ENCODE peak calls at places on chromosomes 4 and X, in seven cellular contexts. A, H, I, X, N, Z and E are unnamed samples. For H3K4me1, the result is how much of the 10 kb centered on the place peaks cover.

GRCh38 chr4:186942745-186943606 is 219.3 kb upstream of the FAT1 start:
- DNase-seq in H (no peak), A (no peak), Z (no peak), I (no peak), N (no peak), X (no peak), E (no peak)

GRCh38 chr4:32142075-32142474 is 1421.9 kb downstream of the PCDH7 start:
- DNase-seq in A (no peak), Z (no peak), I (no peak), H (no peak), N (no peak), X (no peak), E (no peak)

GRCh38 chr4:18314731-18315130 is 293.2 kb upstream of the LCORL start:
- DNase-seq in A (no peak), N (no peak), I (no peak), Z (no peak), H (no peak), X (no peak), E (no peak)

GRCh38 chrX:153643431-153644351 is 3.3 kb upstream of the DUSP9 start:
- DNase-seq in A (no peak), N (no peak), X (no peak), I (no peak), H (no peak), Z (peak), E (no peak)

GRCh38 chr4:96753216-96753615 is 913.3 kb downstream of the PDHA2 start:
- DNase-seq in I (no peak), N (no peak), A (no peak), X (no peak), Z (no peak), H (no peak), E (no peak)

GRCh38 chrX:40646489-40647306 is 663 bp downstream of the CXorf38 start:
- DNase-seq in N (no peak), H (no peak), X (peak), A (peak), Z (peak), I (no peak), E (peak)

GRCh38 chrX:14032383-14032782 is 2.7 kb upstream of the GEMIN8 start:
- DNase-seq in Z (peak), H (no peak), A (peak), I (no peak), X (no peak), N (peak), E (peak)

GRCh38 chrX:133258481-133258880 is 40.3 kb upstream of the TFDP3 start:
- DNase-seq in A (no peak), I (no peak), Z (no peak), X (no peak), H (no peak), N (no peak), E (no peak)

GRCh38 chrX:130172127-130172834 is 519 bp downstream of the RAB33A start:
- DNase-seq in Z (no peak), A (no peak), X (no peak), H (no peak), N (no peak), I (no peak), E (no peak)

GRCh38 chr4:172095161-172095560 is 282.0 kb downstream of the GALNTL6 start:
- DNase-seq in H (no peak), Z (no peak), N (no peak), X (no peak), A (no peak), I (no peak), E (no peak)

GRCh38 chrX:131262738-131263679 is 26.1 kb downstream of the IGSF1 start:
- DNase-seq in X (no peak), A (no peak), I (no peak), H (peak), N (no peak), Z (peak), E (no peak)

DNA sequence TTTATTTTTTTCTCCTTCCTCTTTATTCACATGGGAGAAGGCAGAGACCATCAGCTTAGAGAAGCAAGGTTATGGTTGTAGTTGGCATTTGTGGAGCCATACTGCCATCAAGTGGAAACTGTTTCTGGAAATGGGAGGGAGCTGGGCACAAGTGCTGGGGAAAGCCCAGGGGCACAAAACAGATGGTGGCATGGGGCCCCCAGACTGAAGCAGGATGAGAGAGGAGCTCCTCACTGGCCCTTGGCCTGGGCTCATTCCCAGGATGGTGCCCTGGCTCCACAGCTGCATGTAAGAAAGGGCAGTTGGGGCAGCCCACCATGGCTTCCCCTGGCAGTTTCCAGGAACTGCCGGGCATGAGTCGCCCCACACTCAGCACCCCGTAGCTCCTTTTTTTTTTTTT is 59.2 kb downstream of the NBDY start:
- DNase-seq in H (no peak), Z (no peak), X (no peak), A (no peak), I (no peak), N (no peak), E (no peak)
- TF ChIP-seq CTCF in H (no peak), Z (no peak), X (no peak), A (no peak), I (no peak), N (no peak), E (no peak)

DNA sequence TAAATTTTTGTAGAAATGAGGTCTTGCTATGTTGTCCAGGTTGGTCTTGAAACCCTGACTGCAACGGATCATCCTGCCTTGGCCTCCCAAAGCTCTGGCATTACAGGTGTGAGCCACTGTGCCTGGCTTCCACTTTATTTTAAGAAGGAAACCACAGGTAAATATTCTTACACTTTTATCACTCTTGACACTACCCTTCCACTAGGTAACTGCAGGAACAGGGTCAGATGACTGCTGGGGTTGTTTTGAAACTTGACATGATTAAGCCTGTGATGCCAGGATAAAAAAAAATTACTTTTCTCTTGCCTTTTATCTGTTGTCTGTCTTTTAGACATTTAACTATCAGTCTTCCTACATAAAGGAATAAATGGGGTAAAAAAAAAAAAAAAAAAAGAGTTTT is 43.5 kb downstream of the COQ2 start:
- DNase-seq in H (no peak), A (no peak), N (no peak), I (no peak), Z (no peak), X (no peak), E (no peak)
- H3K4me1 ChIP-seq in H (under half), A (under half), N (under half), I (under half), Z (under half), X (under half), E (under half)

DNA sequence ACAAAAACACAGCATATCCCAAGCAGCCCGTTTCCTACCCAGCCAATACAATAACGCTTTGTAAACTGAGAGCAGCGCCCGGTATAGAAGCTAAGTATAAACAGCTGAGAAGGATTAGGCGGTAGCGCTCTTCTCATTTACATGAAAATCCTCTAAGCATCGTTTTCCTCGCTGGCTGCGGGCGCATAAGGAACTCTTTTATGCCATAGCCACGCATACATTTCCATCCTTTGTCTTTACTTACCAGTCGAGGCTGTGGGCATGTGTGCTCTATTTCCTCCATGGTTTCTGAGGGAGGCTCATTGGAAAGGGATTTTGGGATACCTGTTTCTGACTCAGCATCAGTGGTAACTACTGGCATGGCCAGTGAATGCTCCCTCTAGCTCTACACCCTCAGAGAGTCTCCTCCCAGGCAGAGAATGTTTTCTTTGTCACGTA is 383 bp downstream of the PCYT1B start:
- DNase-seq in Z (no peak), N (no peak), I (no peak), A (no peak), X (no peak), H (no peak), E (no peak)
- H3K4me3 ChIP-seq in Z (no peak), N (peak), I (no peak), A (peak), X (peak), H (no peak), E (no peak)

GRCh38 chr4:52372269-52372668 is 286.8 kb downstream of the USP46 start:
- DNase-seq in I (no peak), A (no peak), Z (no peak), N (no peak), H (no peak), X (no peak), E (no peak)
- TF ChIP-seq CTCF in I (no peak), A (no peak), Z (no peak), N (no peak), H (no peak), X (no peak), E (no peak)

GRCh38 chrX:38968817-38969216 is 167.6 kb downstream of the MID1IP1 start:
- DNase-seq in N (no peak), I (no peak), X (no peak), A (peak), Z (no peak), H (no peak), E (no peak)

GRCh38 chrX:38965883-38966282 is 164.6 kb downstream of the MID1IP1 start:
- DNase-seq in N (no peak), I (no peak), X (no peak), A (no peak), H (no peak), Z (no peak), E (no peak)

GRCh38 chrX:38970845-38971244 is 169.6 kb downstream of the MID1IP1 start:
- DNase-seq in A (no peak), X (no peak), H (no peak), I (no peak), N (no peak), Z (no peak), E (no peak)

GRCh38 chrX:38970074-38970473 is 168.8 kb downstream of the MID1IP1 start:
- DNase-seq in X (no peak), A (no peak), Z (no peak), I (no peak), N (no peak), H (no peak), E (no peak)

GRCh38 chrX:38968344-38968743 is 167.1 kb downstream of the MID1IP1 start:
- DNase-seq in H (no peak), X (no peak), N (no peak), Z (no peak), A (no peak), I (no peak), E (no peak)
- H3K4me1 ChIP-seq in H (under half), X (under half), N (under half), Z (under half), A (under half), I (under half), E (under half)

DNA sequence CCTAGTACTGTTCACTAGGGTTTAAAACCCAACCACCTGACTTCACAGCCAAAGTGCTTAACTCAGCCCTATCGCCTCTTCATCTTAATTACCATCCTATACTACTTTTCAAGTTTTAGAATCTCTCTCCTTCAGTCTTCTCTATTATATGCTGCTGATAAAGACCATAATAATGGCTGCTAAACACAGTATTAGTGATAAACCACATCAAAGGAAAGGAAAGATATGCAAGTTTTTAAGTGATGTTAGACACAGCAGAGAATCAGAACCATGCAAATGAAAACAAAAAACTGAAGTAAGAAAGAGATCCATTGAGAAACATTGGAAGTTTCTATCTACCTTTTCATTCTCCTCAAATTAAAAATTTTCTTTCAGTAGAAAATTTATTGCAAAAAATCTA is 100.8 kb downstream of the REELD1 start:
- DNase-seq in A (no peak), Z (no peak), X (no peak), I (no peak), H (no peak), N (no peak), E (no peak)
- H3K4me3 ChIP-seq in A (no peak), Z (no peak), X (no peak), I (no peak), H (no peak), N (no peak), E (no peak)

DNA sequence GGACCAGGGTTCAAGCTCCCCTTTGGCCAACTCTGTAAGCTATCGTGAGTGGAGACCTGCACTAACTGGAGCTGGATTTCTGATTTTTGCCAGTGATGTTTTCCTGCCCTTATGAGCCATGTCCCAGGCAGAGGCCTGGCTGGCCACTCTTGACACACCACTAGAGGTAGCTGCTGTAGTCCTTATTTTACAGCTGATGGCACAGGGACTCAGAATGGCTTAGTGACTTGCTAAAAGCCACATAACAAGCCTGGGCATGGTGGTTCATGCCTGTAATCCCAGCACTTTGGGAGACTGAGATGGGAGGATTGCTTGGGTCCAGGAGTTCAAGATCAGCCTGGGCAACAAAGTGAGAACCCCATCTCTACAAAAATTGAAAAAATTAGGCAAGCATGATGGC is 33.4 kb downstream of the CYTL1 start:
- DNase-seq in N (no peak), X (no peak), I (no peak), H (no peak), Z (no peak), A (no peak), E (no peak)
- TF ChIP-seq CTCF in N (no peak), X (no peak), I (peak), H (peak), Z (peak), A (no peak), E (no peak)

DNA sequence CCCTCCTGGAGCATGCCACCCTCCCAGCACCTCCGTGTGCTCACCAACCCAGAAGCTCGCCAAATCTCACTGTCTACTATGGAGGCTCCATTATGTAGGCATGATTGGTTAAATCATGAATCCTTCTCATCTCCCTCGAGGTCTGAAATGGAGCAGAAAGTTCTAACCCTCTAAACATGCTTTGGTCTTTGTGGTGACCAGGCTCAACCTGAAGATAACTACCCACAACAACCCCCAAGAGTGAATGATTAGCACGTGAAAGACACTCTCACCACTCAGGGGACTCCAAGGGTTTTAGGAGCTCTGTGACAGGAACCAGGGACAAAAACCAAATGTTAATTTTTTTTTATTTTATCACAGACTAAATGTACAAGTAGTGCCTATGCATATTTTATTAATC is 47.2 kb downstream of the APBB2 start:
- DNase-seq in N (no peak), I (no peak), X (no peak), H (no peak), Z (no peak), A (no peak), E (no peak)
- H3K4me1 ChIP-seq in N (under half), I (under half), X (under half), H (under half), Z (under half), A (under half), E (under half)

GRCh38 chrX:122220644-122221373 is 963.3 kb upstream of the GRIA3 start:
- DNase-seq in H (no peak), Z (no peak), X (no peak), N (no peak), I (no peak), A (no peak), E (no peak)
- H3K4me3 ChIP-seq in H (no peak), Z (no peak), X (no peak), N (no peak), I (no peak), A (no peak), E (no peak)